ENCODE peak calls at places on chromosomes 3 and 15, in four cellular contexts. J is mesothelial cell of epicardium, A is sciatic nerve, C is EL. E is an unnamed sample.

GRCh38 chr3:112001516-112001915 is 2.8 kb downstream of the TAGLN3 start:
- DNase-seq in J (no peak), C (no peak), A (no peak), E (no peak)

GRCh38 chr3:70531838-70532489 is 219.5 kb upstream of the MDFIC2 start:
- DNase-seq in C (no peak), J (no peak), A (no peak), E (no peak)

GRCh38 chr3:184727357-184728060 is 15.6 kb upstream of the MAGEF1 start:
- DNase-seq in C (peak), J (no peak), A (peak), E (peak)

GRCh38 chr3:31565288-31565687 is 32.6 kb downstream of the STT3B start:
- DNase-seq in C (no peak), J (no peak), A (no peak), E (no peak)

GRCh38 chr3:161171113-161171512 is 50.0 kb upstream of the NMD3 start:
- DNase-seq in A (peak), J (no peak), C (peak), E (no peak)

GRCh38 chr15:31758126-31758525 is 272.2 kb upstream of the CHRNA7 start:
- DNase-seq in C (peak), J (no peak), A (no peak), E (no peak)

GRCh38 chr3:48245136-48245535 is 4.2 kb downstream of the ZNF589 start:
- DNase-seq in J (no peak), A (no peak), C (no peak), E (no peak)

GRCh38 chr3:156024904-156025303 is 95.5 kb upstream of the KCNAB1 start:
- DNase-seq in C (peak), A (no peak), J (no peak), E (no peak)

GRCh38 chr3:105915524-105915923 is 46.7 kb upstream of the CBLB start:
- DNase-seq in A (no peak), C (peak), J (no peak), E (no peak)

E was measured in breast epithelium.